ENCODE peak calls at places on chromosome 19, in ten cellular contexts. C is progenitor cell of endocrine pancreas, D is breast epithelium, R is fibroblast of mammary gland, W is BE2C, M is spleen, X is Peyer's patch, L is GM12864, A is kidney epithelial cell, Z is uterus. Y is an unnamed sample.

GRCh38 chr19:41883463-41883820 is 458 bp downstream of the ARHGEF1 start:
- DNase-seq in C (no peak), D (no peak), R (no peak), W (no peak), M (no peak), X (no peak), L (no peak), A (no peak), Z (no peak), Y (no peak)

GRCh38 chr19:1566392-1567115 is 1.6 kb downstream of the MEX3D start:
- DNase-seq in C (peak), D (peak), R (peak), W (peak), M (no peak), X (peak), L (no peak), A (peak), Z (peak), Y (peak)

GRCh38 chr19:6528544-6529121 is 2.2 kb upstream of the TNFSF9 start:
- DNase-seq in C (no peak), D (no peak), R (no peak), W (no peak), M (peak), X (peak), L (no peak), A (no peak), Z (peak), Y (no peak)

GRCh38 chr19:51461723-51462161 is 3.5 kb upstream of the SIGLEC8 start:
- DNase-seq in C (no peak), D (no peak), R (no peak), W (no peak), M (peak), X (no peak), L (no peak), A (no peak), Z (no peak), Y (no peak)

GRCh38 chr19:4609878-4610511 is 29.3 kb upstream of the TNFAIP8L1 start:
- DNase-seq in C (no peak), D (no peak), R (no peak), W (peak), M (peak), X (no peak), L (no peak), A (no peak), Z (no peak), Y (peak)

GRCh38 chr19:2477732-2478191 is 1.8 kb downstream of the GADD45B start:
- DNase-seq in C (no peak), D (no peak), R (peak), W (no peak), M (peak), X (no peak), L (no peak), A (no peak), Z (peak), Y (no peak)

GRCh38 chr19:8044018-8044417 is 8.5 kb upstream of the CCL25 start:
- DNase-seq in C (no peak), D (no peak), R (peak), W (no peak), M (peak), X (no peak), L (no peak), A (no peak), Z (no peak), Y (no peak)

GRCh38 chr19:3398114-3398899 is 31.9 kb downstream of the NFIC start:
- DNase-seq in C (no peak), D (peak), R (no peak), W (no peak), M (peak), X (no peak), L (no peak), A (no peak), Z (peak), Y (peak)

GRCh38 chr19:51702103-51702753 is 9.1 kb downstream of the SPACA6 start:
- DNase-seq in C (peak), D (peak), R (peak), W (peak), M (peak), X (peak), L (no peak), A (no peak), Z (peak), Y (peak)

DNA sequence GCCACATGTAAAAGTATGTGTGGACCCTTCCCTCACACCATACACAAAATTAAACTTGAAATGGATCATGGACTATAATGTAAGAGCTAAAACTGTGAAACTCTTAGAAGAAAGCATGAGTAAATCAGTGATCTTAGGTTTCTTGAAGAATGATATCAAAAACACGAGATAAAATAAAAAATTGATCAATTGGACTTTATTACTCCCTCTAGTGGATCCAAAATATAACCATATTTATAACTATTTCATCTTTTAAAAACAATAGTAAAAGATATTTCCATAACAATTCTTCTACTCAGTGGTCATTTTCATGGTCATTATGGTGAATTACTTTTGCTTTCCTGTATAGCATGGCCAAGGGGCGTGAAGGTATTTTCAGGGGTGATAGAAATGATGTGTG is 174.6 kb upstream of the LSM14A start:
- DNase-seq in C (no peak), D (no peak), R (no peak), W (no peak), M (no peak), X (no peak), L (no peak), A (no peak), Z (no peak), Y (no peak)
- TF ChIP-seq CTCF in C (peak), D (no peak), R (peak), W (peak), M (no peak), X (no peak), L (no peak), A (no peak), Z (no peak), Y (no peak)

DNA sequence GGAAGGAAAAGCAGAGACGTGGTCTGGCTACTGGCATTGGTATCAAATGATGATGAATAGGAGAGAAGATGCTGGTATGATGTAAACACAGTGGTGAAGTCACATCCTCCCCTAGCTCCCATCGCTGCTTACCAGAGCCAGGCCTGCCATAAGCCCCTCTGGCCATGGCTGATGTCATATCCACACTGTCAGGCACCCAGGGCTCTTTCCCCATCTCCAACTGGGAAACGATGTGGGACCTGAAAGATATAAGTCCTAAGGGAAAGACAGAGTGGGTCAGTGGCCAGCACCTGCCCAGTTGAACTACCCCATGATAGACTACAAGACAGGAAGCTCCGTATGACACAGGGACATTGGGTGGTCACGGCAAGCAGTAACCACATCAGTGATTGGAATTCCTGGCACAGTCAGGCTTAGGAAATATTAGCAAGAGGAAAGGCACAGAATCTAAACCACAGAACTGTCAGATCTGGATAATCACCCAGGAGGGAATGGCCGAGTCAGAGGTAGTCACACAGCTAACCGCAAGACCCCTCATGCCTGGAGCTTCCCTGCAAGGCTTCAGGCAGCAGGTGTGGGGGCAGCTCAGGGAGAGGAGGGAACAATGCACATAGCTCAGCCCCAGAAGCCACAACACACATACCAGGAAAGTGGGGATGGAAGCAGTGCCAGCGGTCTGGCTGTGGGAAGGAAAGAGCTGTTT is 3.8 kb downstream of the ZNF792 start:
- DNase-seq in C (no peak), D (no peak), R (peak), W (no peak), M (peak), X (no peak), L (no peak), A (peak), Z (no peak), Y (no peak)
- TF ChIP-seq CTCF in C (no peak), D (no peak), R (no peak), W (no peak), M (no peak), X (no peak), L (no peak), A (no peak), Z (no peak), Y (no peak)

DNA sequence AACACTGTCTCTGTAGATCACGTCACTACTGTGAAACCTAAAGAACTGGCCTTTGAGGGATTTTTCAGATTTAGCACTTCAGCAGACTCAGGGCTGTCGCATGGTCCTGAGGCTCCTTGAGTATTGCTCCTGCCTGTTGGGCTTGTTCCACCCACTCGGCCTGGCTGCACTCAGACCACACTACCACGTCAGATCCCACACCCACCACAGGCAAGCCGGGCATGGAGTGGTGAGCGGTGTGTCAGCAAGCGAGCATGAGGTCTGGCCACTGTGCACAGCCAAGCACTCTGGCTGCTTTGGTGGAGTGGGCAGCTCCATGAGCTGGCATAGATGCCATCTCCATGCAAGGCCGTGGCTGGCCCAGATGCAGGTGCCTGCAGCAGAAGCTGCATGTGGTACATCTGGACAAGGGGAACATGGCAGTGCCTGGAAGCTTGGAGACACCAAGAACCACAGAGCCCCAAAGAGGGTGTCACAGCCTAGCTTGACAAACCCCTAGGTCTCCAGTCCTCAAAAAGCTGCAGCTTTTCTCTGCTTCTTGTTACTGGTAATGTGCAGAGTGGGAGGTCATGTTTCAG is 9.4 kb upstream of the IGFL1 start:
- DNase-seq in C (no peak), D (no peak), R (no peak), W (no peak), M (no peak), X (no peak), L (no peak), A (no peak), Z (no peak), Y (no peak)
- TF ChIP-seq CTCF in C (no peak), D (no peak), R (no peak), W (no peak), M (no peak), X (no peak), L (no peak), A (no peak), Z (no peak), Y (no peak)

GRCh38 chr19:58326914-58327726 is at the start of gene ZSCAN22:
- DNase-seq in C (peak), D (peak), R (peak), W (peak), M (peak), X (peak), L (peak), A (peak), Z (peak), Y (peak)
- TF ChIP-seq CTCF in C (no peak), D (peak), R (no peak), W (no peak), M (no peak), X (no peak), L (no peak), A (no peak), Z (no peak), Y (no peak)

DNA sequence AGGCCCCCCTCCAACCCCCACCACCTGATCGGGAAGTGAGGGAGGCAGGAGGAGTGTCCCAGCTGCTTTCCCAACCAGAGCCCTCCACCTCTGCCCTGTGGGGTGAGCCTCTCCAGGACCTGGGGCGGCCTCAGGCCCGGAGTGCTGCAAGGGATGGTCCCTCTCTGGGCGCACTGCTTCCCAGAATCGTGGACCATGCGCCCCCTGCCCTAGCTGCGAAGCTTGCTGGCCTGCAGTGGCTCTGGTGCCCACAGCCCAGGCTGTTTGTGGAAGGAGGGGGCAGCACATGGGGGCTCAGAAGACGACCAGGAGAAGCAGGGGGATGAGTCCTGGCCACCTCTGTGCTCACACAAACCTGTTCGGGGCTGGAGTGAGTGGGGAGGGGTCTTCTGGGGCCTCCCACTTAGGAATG is 33.6 kb downstream of the CEBPG start:
- DNase-seq in C (no peak), D (no peak), R (no peak), W (no peak), M (no peak), X (no peak), L (no peak), A (no peak), Z (no peak), Y (no peak)
- TF ChIP-seq CTCF in C (no peak), D (no peak), R (no peak), W (no peak), M (no peak), X (no peak), L (no peak), A (no peak), Z (no peak), Y (no peak)

GRCh38 chr19:18881491-18881890 is 14.5 kb downstream of the CERS1 start:
- DNase-seq in C (no peak), D (no peak), R (no peak), W (no peak), M (no peak), X (no peak), L (no peak), A (no peak), Z (no peak), Y (no peak)
- TF ChIP-seq CTCF in C (no peak), D (no peak), R (no peak), W (no peak), M (no peak), X (no peak), L (no peak), A (no peak), Z (no peak), Y (no peak)

DNA sequence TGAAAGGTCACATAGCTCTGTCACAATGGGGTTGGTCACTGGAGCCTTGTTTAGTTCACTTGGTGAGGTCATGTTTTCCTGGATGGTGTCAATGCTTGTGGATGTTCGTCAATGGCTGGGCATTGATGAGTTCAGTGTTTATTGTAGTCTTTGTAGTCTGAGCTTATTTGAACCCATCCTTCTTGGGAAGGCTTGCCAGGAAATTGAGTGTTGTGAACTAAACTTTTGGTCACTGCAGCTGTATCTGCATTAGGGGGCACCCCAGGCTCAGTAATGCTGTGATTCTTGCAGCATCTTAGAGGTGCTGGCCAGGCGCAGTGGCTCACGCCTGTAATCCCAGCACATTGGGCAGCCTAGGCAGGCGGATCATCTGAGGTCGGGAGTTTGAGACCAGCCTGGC is 22.0 kb downstream of the BLOC1S3 start:
- DNase-seq in C (no peak), D (no peak), R (peak), W (peak), M (no peak), X (no peak), L (no peak), A (no peak), Z (peak), Y (peak)
- TF ChIP-seq CTCF in C (peak), D (no peak), R (peak), W (peak), M (no peak), X (no peak), L (no peak), A (peak), Z (no peak), Y (peak)

GRCh38 chr19:9836021-9836420 is 903 bp downstream of the PIN1 start:
- DNase-seq in C (no peak), D (no peak), R (peak), W (no peak), M (no peak), X (no peak), L (no peak), A (no peak), Z (no peak), Y (no peak)
- TF ChIP-seq CTCF in C (no peak), D (no peak), R (no peak), W (no peak), M (no peak), X (no peak), L (no peak), A (no peak), Z (no peak), Y (no peak)

GRCh38 chr19:54477650-54478049 is 4.6 kb upstream of the CDC42EP5 start:
- DNase-seq in C (no peak), D (no peak), R (no peak), W (no peak), M (no peak), X (no peak), L (no peak), A (no peak), Z (no peak), Y (no peak)
- TF ChIP-seq CTCF in C (no peak), D (no peak), R (peak), W (peak), M (no peak), X (no peak), L (peak), A (no peak), Z (no peak), Y (no peak)

Y was measured in nephron progenitor cell.